ENCODE peak calls at places on chromosomes 12 and 14, in five cellular contexts. E, K, Z, S and T are unnamed samples. For H3K4me1, the result is how much of the 10 kb centered on the place peaks cover.

GRCh38 chr12:121748571-121749265 is 36.2 kb downstream of the TMEM120B start:
- DNase-seq in E (peak), K (no peak), Z (no peak), S (no peak), T (no peak)

GRCh38 chr14:62604524-62604923 is 440.7 kb downstream of the KCNH5 start:
- DNase-seq in E (no peak), K (no peak), Z (no peak), S (no peak), T (no peak)

GRCh38 chr14:77053046-77053841 is 24.7 kb upstream of the IRF2BPL start:
- DNase-seq in E (peak), K (no peak), Z (no peak), S (no peak), T (no peak)

GRCh38 chr14:87155850-87156491 is 837.0 kb downstream of the GALC start:
- DNase-seq in E (no peak), K (no peak), Z (no peak), S (no peak), T (no peak)

GRCh38 chr12:53726342-53726741 is 910 bp downstream of the CALCOCO1 start:
- DNase-seq in E (no peak), K (no peak), Z (no peak), S (no peak), T (no peak)

GRCh38 chr12:26245175-26245942 is 50.0 kb downstream of the SSPN start:
- DNase-seq in E (no peak), K (no peak), Z (no peak), S (no peak), T (no peak)

GRCh38 chr14:97707603-97708002 is 910.4 kb downstream of the VRK1 start:
- DNase-seq in E (no peak), K (no peak), Z (no peak), S (no peak), T (no peak)

GRCh38 chr12:13101854-13102375 is 1.6 kb downstream of the GSG1 start:
- DNase-seq in E (no peak), K (no peak), Z (no peak), S (no peak), T (no peak)

GRCh38 chr12:86104087-86104486 is 152.1 kb downstream of the MGAT4C start:
- DNase-seq in E (no peak), K (no peak), Z (no peak), S (no peak), T (no peak)

GRCh38 chr14:98348505-98348904 is 923.5 kb downstream of the BCL11B start:
- DNase-seq in E (no peak), K (no peak), Z (no peak), S (no peak), T (no peak)

GRCh38 chr12:42180990-42181611 is 36.4 kb upstream of the GXYLT1 start:
- DNase-seq in E (no peak), K (no peak), Z (no peak), S (no peak), T (no peak)

GRCh38 chr12:23862746-23863145 is 86.7 kb downstream of the SOX5 start:
- DNase-seq in E (no peak), K (no peak), Z (no peak), S (no peak), T (no peak)

GRCh38 chr12:8088574-8088973 is 6.5 kb downstream of the NECAP1 start:
- DNase-seq in E (no peak), K (no peak), Z (no peak), S (no peak), T (no peak)

GRCh38 chr12:109139360-109139759 is 23.0 kb downstream of the ACACB start:
- DNase-seq in E (no peak), K (no peak), Z (no peak), S (no peak), T (no peak)

GRCh38 chr12:40921563-40922163 is 229.4 kb downstream of the CNTN1 start:
- DNase-seq in E (no peak), K (peak), Z (no peak), S (no peak), T (no peak)

GRCh38 chr12:5505116-5505515 is 73.2 kb downstream of the NTF3 start:
- DNase-seq in E (no peak), K (no peak), Z (no peak), S (no peak), T (no peak)

GRCh38 chr14:75053396-75054289 is 2.4 kb upstream of the MLH3 start:
- DNase-seq in E (no peak), K (no peak), Z (no peak), S (no peak), T (no peak)

GRCh38 chr14:58193542-58193941 is 6.4 kb upstream of the ACTR10 start:
- DNase-seq in E (no peak), K (no peak), Z (no peak), S (no peak), T (no peak)

GRCh38 chr12:92139634-92140555 is 5.8 kb downstream of the BTG1 start:
- DNase-seq in E (no peak), K (no peak), Z (no peak), S (no peak), T (no peak)

GRCh38 chr12:124754949-124755800 is 108.5 kb downstream of the SCARB1 start:
- DNase-seq in E (peak), K (no peak), Z (peak), S (peak), T (peak)

GRCh38 chr12:53268009-53268636 is at the start of gene ESPL1:
- DNase-seq in E (peak), K (peak), Z (peak), S (peak), T (no peak)

GRCh38 chr14:51701956-51702355 is 50.2 kb downstream of the FRMD6 start:
- DNase-seq in E (no peak), K (no peak), Z (no peak), S (no peak), T (no peak)

GRCh38 chr14:59308706-59309105 is 120.2 kb downstream of the DAAM1 start:
- DNase-seq in E (no peak), K (no peak), Z (no peak), S (no peak), T (no peak)

GRCh38 chr14:32004300-32004699 is 72.8 kb upstream of the ARHGAP5 start:
- DNase-seq in E (no peak), K (peak), Z (no peak), S (no peak), T (no peak)

GRCh38 chr12:68467514-68467913 is 135.4 kb upstream of the MDM1 start:
- DNase-seq in E (no peak), K (no peak), Z (no peak), S (no peak), T (no peak)

GRCh38 chr12:22609501-22609900 is 15.5 kb upstream of the ETNK1 start:
- DNase-seq in E (no peak), K (no peak), Z (no peak), S (no peak), T (no peak)

GRCh38 chr12:97148941-97149559 is 242.0 kb downstream of the NEDD1 start:
- DNase-seq in E (no peak), K (peak), Z (peak), S (peak), T (no peak)

GRCh38 chr14:49686425-49686824 is 1.6 kb downstream of the POLE2 start:
- DNase-seq in E (no peak), K (no peak), Z (no peak), S (no peak), T (no peak)

GRCh38 chr14:46344327-46344937 is 307.1 kb downstream of the RPL10L start:
- DNase-seq in E (no peak), K (peak), Z (no peak), S (no peak), T (no peak)

GRCh38 chr12:63400746-63401145 is 249.7 kb upstream of the AVPR1A start:
- DNase-seq in E (no peak), K (no peak), Z (no peak), S (no peak), T (no peak)

GRCh38 chr14:40058916-40059897 is 627.0 kb upstream of the FBXO33 start:
- DNase-seq in E (no peak), K (no peak), Z (no peak), S (no peak), T (no peak)

GRCh38 chr14:23345987-23346692 is 6.5 kb downstream of the SLC22A17 start:
- DNase-seq in E (no peak), K (no peak), Z (no peak), S (no peak), T (no peak)

GRCh38 chr12:94266390-94266789 is 118.0 kb downstream of the PLXNC1 start:
- DNase-seq in E (no peak), K (no peak), Z (no peak), S (no peak), T (no peak)
- H3K4me1 ChIP-seq in E (under half), K (under half), Z (under half), S (under half), T (half or more)

GRCh38 chr14:100203962-100204834 is 34.7 kb upstream of the YY1 start:
- DNase-seq in E (no peak), K (no peak), Z (no peak), S (no peak), T (no peak)
- H3K27ac ChIP-seq in E (no peak), K (peak), Z (no peak), S (peak), T (no peak)

GRCh38 chr14:103207404-103208072 is 84.3 kb downstream of the TNFAIP2 start:
- DNase-seq in E (peak), K (no peak), Z (no peak), S (no peak), T (no peak)
- TF ChIP-seq POLR2A in E (peak), K (no peak), Z (peak), S (no peak), T (no peak)

DNA sequence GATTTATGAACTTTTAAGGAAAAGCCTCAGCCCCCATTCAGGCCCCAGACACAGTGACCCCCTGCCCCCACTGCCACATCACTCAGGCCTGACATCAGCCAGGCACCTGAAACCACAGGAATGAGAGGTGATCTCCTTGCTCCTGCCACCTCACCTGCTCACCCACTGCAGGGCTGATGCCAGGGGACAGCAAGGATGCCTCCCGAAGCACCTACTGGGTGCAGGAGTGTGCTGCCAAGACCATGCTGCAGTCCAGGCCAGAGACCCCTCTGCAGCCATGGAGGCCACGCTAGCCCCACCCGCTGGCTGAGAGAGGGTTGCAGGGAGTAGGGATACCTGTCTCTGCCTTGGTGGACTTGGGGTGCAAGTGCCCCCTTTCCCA is 18.6 kb upstream of the KRT7 start:
- DNase-seq in E (no peak), K (no peak), Z (no peak), S (peak), T (no peak)
- H3K4me1 ChIP-seq in E (under half), K (half or more), Z (under half), S (under half), T (under half)

DNA sequence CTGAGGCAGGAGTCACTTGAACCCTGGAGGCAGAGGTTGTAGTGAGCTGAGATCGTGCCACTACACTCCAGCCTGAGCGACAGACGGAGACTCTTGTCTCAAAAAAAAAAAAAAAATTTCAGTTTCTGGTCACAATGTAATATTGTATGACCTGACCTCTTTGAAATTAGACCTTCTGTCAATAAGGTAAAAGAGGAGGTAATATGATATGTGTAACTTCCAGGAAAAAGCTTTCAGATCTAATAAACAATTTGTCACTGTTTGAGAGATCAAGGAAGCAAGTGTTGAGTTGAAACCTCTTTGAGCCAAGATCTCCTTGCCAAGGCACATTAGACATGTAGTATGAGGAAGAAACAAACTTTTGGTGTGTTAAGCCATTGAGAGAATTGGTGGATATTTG is 101.7 kb upstream of the ATF7IP start:
- DNase-seq in E (no peak), K (no peak), Z (no peak), S (no peak), T (no peak)
- H3K27ac ChIP-seq in E (no peak), K (no peak), Z (no peak), S (no peak), T (no peak)

DNA sequence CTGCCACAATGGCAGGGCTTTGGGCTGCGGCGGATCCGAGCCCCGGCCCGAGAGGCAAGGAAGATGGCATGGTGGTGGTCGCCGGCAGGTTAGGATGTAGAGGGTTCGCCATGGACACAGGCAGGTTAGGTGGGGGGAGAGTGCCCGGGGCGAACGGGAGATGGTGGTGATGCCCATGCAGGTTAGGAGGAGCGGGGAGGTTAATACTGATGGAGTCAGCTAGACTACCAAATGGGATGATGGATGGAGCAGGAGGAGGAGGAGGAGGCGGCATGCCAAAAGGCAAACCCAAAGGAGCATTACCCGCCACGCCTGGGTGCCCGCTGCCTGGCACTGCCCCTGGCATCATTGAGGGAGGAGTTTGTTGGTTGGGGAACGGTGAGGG is 6.2 kb downstream of the MYL6 start:
- DNase-seq in E (no peak), K (no peak), Z (no peak), S (no peak), T (no peak)
- TF ChIP-seq POLR2A in E (no peak), K (no peak), Z (no peak), S (no peak), T (no peak)

DNA sequence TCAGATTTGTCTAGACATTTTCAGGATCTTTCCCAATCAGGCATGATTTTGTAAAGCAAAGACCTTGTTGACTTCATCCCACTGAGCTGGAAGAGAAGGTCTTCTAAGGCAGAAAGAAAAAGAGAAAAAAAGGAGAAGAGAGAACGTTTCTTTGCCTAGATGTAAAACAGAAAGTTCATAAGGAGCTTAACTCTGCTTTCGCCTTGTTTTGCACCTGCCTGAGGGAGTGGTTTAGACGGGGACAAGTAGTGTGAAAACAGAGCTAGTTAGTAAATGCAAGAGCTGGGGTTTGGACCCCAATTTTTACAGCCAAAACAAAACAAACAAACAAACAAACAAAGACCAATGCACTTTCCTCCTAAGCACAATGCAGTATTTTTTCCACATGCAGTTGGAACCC is 273.1 kb downstream of the ZFP36L1 start:
- DNase-seq in E (no peak), K (no peak), Z (no peak), S (no peak), T (peak)
- H3K4me1 ChIP-seq in E (under half), K (half or more), Z (under half), S (under half), T (half or more)

DNA sequence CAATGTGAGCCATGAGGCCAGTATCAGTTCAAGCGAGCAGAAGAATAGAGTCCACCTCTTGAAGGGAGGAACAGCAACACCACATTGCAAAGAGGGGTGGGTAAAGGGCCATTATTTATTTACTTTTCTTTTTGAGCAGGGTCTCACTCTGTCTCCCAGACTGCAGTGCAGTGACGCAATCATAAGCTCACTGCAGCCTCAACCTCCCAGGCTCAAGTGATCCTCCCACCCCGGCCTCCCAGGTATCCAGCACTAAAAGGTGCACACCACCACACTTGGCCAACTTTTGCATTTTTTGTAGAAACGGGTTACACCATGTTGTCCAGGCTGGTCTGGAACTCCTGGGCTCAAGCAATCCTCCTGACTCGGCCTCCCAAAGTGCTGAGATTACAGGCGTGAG is 42.9 kb upstream of the CIT start:
- DNase-seq in E (no peak), K (no peak), Z (no peak), S (no peak), T (no peak)
- H3K27ac ChIP-seq in E (no peak), K (no peak), Z (no peak), S (no peak), T (no peak)

GRCh38 chr12:116528067-116528466 is 31.1 kb upstream of the MAP1LC3B2 start:
- DNase-seq in E (no peak), K (peak), Z (no peak), S (no peak), T (no peak)

GRCh38 chr12:116528498-116528897 is 30.7 kb upstream of the MAP1LC3B2 start:
- DNase-seq in E (no peak), K (no peak), Z (no peak), S (no peak), T (no peak)

GRCh38 chr12:116532428-116532827 is 26.8 kb upstream of the MAP1LC3B2 start:
- DNase-seq in E (no peak), K (no peak), Z (no peak), S (no peak), T (no peak)

GRCh38 chr12:116529048-116529447 is 30.1 kb upstream of the MAP1LC3B2 start:
- DNase-seq in E (peak), K (no peak), Z (no peak), S (no peak), T (no peak)

DNA sequence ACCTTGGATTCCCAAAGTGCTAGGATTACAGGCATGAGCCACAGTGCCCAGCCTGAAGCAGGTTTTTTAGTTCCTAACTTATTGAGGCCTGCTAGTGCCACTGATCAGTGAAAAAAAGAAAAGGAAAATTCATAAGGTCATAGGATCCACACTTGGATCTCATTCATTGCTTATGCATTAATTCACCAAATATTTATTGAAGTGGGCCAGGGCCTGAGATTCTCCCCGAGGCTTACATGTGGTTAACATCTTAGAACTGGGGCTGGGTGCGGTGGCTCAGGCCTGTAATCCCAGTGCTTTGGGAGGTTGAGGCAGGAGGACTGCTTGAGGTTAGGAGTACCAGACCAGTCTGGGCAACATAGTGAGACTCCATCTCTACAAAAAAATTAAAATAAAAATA is 29.5 kb upstream of the MAP1LC3B2 start:
- DNase-seq in E (no peak), K (no peak), Z (no peak), S (no peak), T (no peak)
- TF ChIP-seq POLR2A in E (no peak), K (no peak), Z (no peak), S (no peak), T (no peak)

DNA sequence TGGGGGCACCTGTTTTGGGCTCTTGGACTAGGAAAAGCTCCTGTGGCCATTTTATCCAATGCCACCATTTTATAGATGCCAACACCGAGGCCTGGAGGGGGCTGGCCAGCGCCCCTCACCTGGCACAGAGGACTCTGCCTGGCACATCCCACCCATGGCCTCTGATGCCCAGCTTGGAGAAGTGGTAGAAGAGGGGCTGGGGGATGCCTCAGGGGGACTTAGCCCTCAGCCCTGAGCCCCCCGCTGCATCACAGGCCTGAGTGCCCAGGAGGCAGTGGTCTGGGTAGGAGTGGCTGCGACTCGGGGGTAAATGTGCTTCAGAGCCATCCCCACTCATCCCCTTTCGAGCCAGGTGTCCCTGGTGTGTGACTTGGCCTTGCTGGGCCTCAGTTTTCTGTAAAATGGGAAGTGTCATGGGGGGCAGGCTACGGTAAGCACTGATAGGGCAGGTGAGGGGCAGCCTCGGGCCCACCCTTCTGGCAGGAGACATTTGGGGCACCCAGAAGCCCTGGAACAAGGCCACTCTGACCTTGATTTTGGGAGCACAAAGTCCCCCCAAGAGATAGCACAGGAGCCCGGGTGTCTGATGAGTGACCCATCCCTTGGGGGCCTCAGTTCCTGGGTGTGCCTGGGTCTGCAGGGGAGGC is 22.5 kb downstream of the SH2B3 start:
- DNase-seq in E (no peak), K (no peak), Z (no peak), S (no peak), T (no peak)
- H3K4me1 ChIP-seq in E (under half), K (under half), Z (under half), S (under half), T (half or more)